ENCODE peak calls at places on chromosomes 7 and 10, in four cellular contexts. Z, S, F and G are unnamed samples. For H3K27me3, the result is how much of the 10 kb centered on the place peaks cover.

GRCh38 chr7:105195891-105196290 is 181.9 kb downstream of the KMT2E start:
- DNase-seq in Z (no peak), S (no peak), F (no peak), G (no peak)

GRCh38 chr10:132703305-132704007 is 82.5 kb downstream of the NKX6-2 start:
- DNase-seq in Z (no peak), S (no peak), F (no peak), G (no peak)

GRCh38 chr7:154442939-154443338 is 390.7 kb downstream of the DPP6 start:
- DNase-seq in Z (no peak), S (no peak), F (no peak), G (no peak)

GRCh38 chr7:117873056-117873932 is at the start of gene CTTNBP2:
- DNase-seq in Z (peak), S (peak), F (peak), G (peak)

GRCh38 chr10:66151346-66151745 is 774.5 kb upstream of the LRRTM3 start:
- DNase-seq in Z (peak), S (no peak), F (no peak), G (no peak)

GRCh38 chr7:105438847-105439173 is 50.1 kb upstream of the SRPK2 start:
- DNase-seq in Z (no peak), S (no peak), F (no peak), G (no peak)

GRCh38 chr7:95295399-95295798 is 28.9 kb downstream of the PON1 start:
- DNase-seq in Z (no peak), S (no peak), F (no peak), G (no peak)

GRCh38 chr10:121926669-121927360 is 1.0 kb downstream of the ATE1 start:
- DNase-seq in Z (no peak), S (no peak), F (no peak), G (no peak)

GRCh38 chr10:4127518-4128315 is 342.7 kb upstream of the KLF6 start:
- DNase-seq in Z (no peak), S (no peak), F (no peak), G (no peak)

GRCh38 chr10:122243560-122243959 is 27.5 kb upstream of the BTBD16 start:
- DNase-seq in Z (no peak), S (no peak), F (no peak), G (no peak)

GRCh38 chr7:120407015-120407414 is 134.0 kb downstream of the KCND2 start:
- DNase-seq in Z (peak), S (no peak), F (no peak), G (no peak)

GRCh38 chr10:98414932-98415709 is at the start of gene PYROXD2:
- DNase-seq in Z (peak), S (peak), F (peak), G (peak)

GRCh38 chr7:113113912-113114311 is 4.4 kb downstream of the SMIM30 start:
- DNase-seq in Z (peak), S (no peak), F (no peak), G (no peak)

GRCh38 chr10:69783515-69783914 is 18.2 kb upstream of the COL13A1 start:
- DNase-seq in Z (no peak), S (no peak), F (no peak), G (no peak)
- TF ChIP-seq CTCF in Z (no peak), S (no peak), F (no peak), G (no peak)

DNA sequence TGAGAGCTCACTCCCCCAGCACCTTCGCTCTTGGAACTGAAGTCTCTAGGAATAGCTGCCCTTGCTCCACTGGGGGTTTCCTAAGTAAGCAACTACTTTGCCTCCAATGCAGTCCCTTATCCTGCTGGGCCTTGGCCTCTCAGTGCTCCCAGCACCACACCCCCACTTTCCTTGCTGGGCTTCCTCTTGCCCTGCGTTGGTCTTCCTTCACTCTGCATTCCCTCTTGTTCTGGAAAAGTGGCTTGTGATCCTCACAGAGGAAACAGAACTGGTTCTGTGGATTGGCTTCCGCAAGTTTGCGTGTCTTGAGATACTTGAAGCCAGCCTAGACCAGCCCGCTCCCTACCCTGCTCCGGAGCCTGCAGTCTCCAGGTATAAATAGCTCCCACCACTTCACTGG is 6.4 kb downstream of the NKX2-3 start:
- DNase-seq in Z (no peak), S (no peak), F (no peak), G (no peak)
- H3K27me3 ChIP-seq in Z (half or more), S (under half), F (half or more), G (half or more)

GRCh38 chr7:50152486-50152885 is 59.4 kb upstream of the ZPBP start:
- DNase-seq in Z (no peak), S (no peak), F (no peak), G (no peak)

GRCh38 chr7:50153141-50153540 is 60.1 kb upstream of the ZPBP start:
- DNase-seq in Z (no peak), S (no peak), F (no peak), G (no peak)

GRCh38 chr7:50149364-50149763 is 56.3 kb upstream of the ZPBP start:
- DNase-seq in Z (no peak), S (no peak), F (no peak), G (no peak)

GRCh38 chr7:50147952-50148351 is 54.9 kb upstream of the ZPBP start:
- DNase-seq in Z (no peak), S (no peak), F (no peak), G (no peak)

GRCh38 chr7:50151661-50152060 is 58.6 kb upstream of the ZPBP start:
- DNase-seq in Z (no peak), S (no peak), F (no peak), G (no peak)
- TF ChIP-seq CTCF in Z (no peak), S (no peak), F (no peak), G (no peak)

DNA sequence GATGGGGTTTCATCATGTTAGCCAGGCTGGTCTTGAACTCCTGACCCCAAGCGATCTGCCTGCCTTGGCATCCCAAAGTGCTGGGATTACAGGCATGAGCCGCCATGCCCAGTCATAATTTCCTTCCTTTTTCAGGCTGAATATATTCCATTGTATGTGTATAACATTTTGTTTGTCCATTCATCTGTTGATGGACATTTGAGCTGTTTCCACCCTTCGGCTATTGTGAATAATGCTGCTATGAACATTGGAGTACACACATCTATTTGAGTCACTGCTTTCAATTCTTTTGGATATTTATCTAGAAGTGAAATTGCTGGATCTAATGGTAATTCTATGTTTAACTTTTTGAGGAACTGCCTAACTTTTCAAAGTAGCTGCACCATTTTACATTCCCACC is 34.6 kb downstream of the TLX1 start:
- DNase-seq in Z (peak), S (no peak), F (no peak), G (no peak)
- H3K27me3 ChIP-seq in Z (under half), S (under half), F (half or more), G (half or more)

DNA sequence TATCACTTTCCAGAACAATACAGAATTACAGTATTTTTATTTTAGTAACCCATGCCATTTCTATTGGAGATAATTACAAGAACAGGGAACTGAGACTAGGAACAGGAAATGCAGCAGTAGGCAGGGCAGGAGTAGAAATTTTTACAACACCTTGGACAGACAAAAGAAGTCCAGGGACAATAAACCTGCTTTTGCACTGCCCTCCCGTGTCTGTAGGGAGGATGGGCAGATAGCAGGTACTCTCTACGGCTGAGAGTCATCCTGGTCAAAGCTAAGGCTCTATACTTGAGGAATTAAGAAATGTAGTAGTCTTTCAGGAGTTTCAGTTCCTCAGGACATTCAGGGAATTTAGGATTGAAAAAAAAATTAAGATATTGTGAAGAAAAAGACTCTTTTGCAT is 63.4 kb downstream of the VAX1 start:
- DNase-seq in Z (peak), S (no peak), F (no peak), G (no peak)
- TF ChIP-seq CTCF in Z (peak), S (peak), F (no peak), G (no peak)

DNA sequence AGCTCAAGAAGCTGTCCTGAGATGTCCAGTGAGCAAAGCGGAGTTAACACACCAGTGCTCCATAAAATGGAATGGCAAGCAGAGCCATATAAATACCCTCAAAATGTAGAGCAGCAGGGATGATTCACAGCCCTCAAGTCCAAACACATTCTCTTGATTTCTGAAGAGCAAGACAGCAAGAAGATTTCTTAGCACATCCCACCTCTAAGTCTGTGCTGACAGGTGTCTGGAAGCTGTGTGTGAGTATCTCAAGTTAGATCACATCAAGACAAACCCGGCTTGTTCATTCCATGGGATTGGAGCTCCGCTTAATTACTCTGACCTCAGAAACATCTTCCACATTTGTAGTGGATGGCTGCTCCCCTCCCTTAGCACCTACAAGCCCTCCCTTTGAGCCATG is 112.6 kb downstream of the GPR26 start:
- DNase-seq in Z (peak), S (no peak), F (no peak), G (no peak)
- H3K27me3 ChIP-seq in Z (under half), S (under half), F (under half), G (under half)

GRCh38 chr7:41517771-41518170 is 185.1 kb downstream of the INHBA start:
- DNase-seq in Z (no peak), S (no peak), F (no peak), G (no peak)
- TF ChIP-seq CTCF in Z (no peak), S (no peak), F (no peak), G (no peak)